ENCODE peak calls at places on chromosomes 5 and 9, in seven cellular contexts. O, U, D, N, M, V and B are unnamed samples.

GRCh38 chr5:178162481-178162880 is 8.8 kb upstream of the NHP2 start:
- DNase-seq in O (no peak), U (no peak), D (no peak), N (no peak), M (peak), V (peak), B (no peak)

GRCh38 chr5:135069895-135070657 is 36.0 kb upstream of the PITX1 start:
- DNase-seq in O (no peak), U (no peak), D (no peak), N (no peak), M (no peak), V (no peak), B (no peak)

GRCh38 chr5:179293276-179293675 is 52.0 kb downstream of the ADAMTS2 start:
- DNase-seq in O (no peak), U (no peak), D (no peak), N (no peak), M (no peak), V (no peak), B (no peak)

GRCh38 chr9:33162721-33163311 is 4.3 kb downstream of the B4GALT1 start:
- DNase-seq in O (no peak), U (peak), D (peak), N (peak), M (no peak), V (peak), B (no peak)

GRCh38 chr5:161432798-161433197 is 113.7 kb downstream of the GABRB2 start:
- DNase-seq in O (no peak), U (no peak), D (no peak), N (no peak), M (no peak), V (no peak), B (no peak)

GRCh38 chr5:143693691-143694252 is 118.2 kb upstream of the HMHB1 start:
- DNase-seq in O (no peak), U (no peak), D (no peak), N (no peak), M (no peak), V (no peak), B (peak)

GRCh38 chr5:33612386-33612785 is 171.6 kb downstream of the TARS1 start:
- DNase-seq in O (no peak), U (no peak), D (peak), N (peak), M (no peak), V (no peak), B (no peak)

GRCh38 chr9:78132688-78133033 is 101.0 kb upstream of the GNAQ start:
- DNase-seq in O (no peak), U (no peak), D (peak), N (peak), M (no peak), V (no peak), B (no peak)

GRCh38 chr5:83721878-83722779 is 1.5 kb upstream of the HAPLN1 start:
- DNase-seq in O (peak), U (peak), D (peak), N (peak), M (peak), V (peak), B (peak)

GRCh38 chr9:105146677-105147076 is 97.8 kb upstream of the SLC44A1 start:
- DNase-seq in O (no peak), U (no peak), D (no peak), N (no peak), M (no peak), V (no peak), B (no peak)

GRCh38 chr9:86764230-86765039 is 182.9 kb downstream of the GAS1 start:
- DNase-seq in O (no peak), U (no peak), D (no peak), N (no peak), M (no peak), V (peak), B (no peak)

GRCh38 chr9:127140842-127141675 is 18.6 kb upstream of the ANGPTL2 start:
- DNase-seq in O (no peak), U (no peak), D (no peak), N (no peak), M (no peak), V (no peak), B (no peak)

GRCh38 chr9:27157736-27158135 is 48.7 kb downstream of the TEK start:
- DNase-seq in O (no peak), U (no peak), D (no peak), N (no peak), M (peak), V (no peak), B (no peak)

GRCh38 chr5:53080271-53080670 is 29.3 kb downstream of the MOCS2 start:
- DNase-seq in O (no peak), U (no peak), D (no peak), N (no peak), M (no peak), V (no peak), B (no peak)

GRCh38 chr9:127758843-127759242 is 19.6 kb downstream of the SH2D3C start:
- DNase-seq in O (no peak), U (no peak), D (no peak), N (no peak), M (no peak), V (no peak), B (no peak)

GRCh38 chr5:59146729-59147128 is 563.9 kb downstream of the RAB3C start:
- DNase-seq in O (no peak), U (no peak), D (no peak), N (no peak), M (no peak), V (no peak), B (no peak)

GRCh38 chr5:87524217-87524616 is 111.5 kb upstream of the CCNH start:
- DNase-seq in O (no peak), U (no peak), D (no peak), N (no peak), M (no peak), V (peak), B (peak)

GRCh38 chr5:74612059-74612458 is 28.5 kb downstream of the ENC1 start:
- DNase-seq in O (no peak), U (no peak), D (no peak), N (no peak), M (no peak), V (peak), B (no peak)

GRCh38 chr5:42991477-42992034 is 48.6 kb downstream of the ANXA2R start:
- DNase-seq in O (no peak), U (no peak), D (no peak), N (peak), M (peak), V (no peak), B (peak)

GRCh38 chr9:127589955-127590370 is 22.1 kb upstream of the STXBP1 start:
- DNase-seq in O (peak), U (peak), D (peak), N (peak), M (peak), V (peak), B (peak)

GRCh38 chr5:103397996-103398581 is 139.5 kb downstream of the MACIR start:
- DNase-seq in O (no peak), U (no peak), D (peak), N (no peak), M (no peak), V (peak), B (no peak)

GRCh38 chr9:79026311-79026710 is 545.5 kb upstream of the TLE4 start:
- DNase-seq in O (no peak), U (no peak), D (no peak), N (no peak), M (no peak), V (peak), B (no peak)

GRCh38 chr5:64971538-64971937 is 202.8 kb downstream of the CWC27 start:
- DNase-seq in O (no peak), U (no peak), D (no peak), N (peak), M (no peak), V (no peak), B (no peak)

GRCh38 chr5:2149196-2149541 is 266.4 kb upstream of the IRX4 start:
- DNase-seq in O (peak), U (peak), D (no peak), N (peak), M (peak), V (peak), B (peak)

GRCh38 chr5:93236807-93237421 is 344.1 kb downstream of the NR2F1-AS1 start:
- DNase-seq in O (no peak), U (no peak), D (no peak), N (peak), M (no peak), V (peak), B (no peak)

GRCh38 chr9:79684711-79685575 is 113.2 kb downstream of the TLE4 start:
- DNase-seq in O (no peak), U (no peak), D (peak), N (peak), M (no peak), V (peak), B (no peak)

GRCh38 chr5:14032944-14033343 is 88.5 kb upstream of the DNAH5 start:
- DNase-seq in O (no peak), U (no peak), D (peak), N (no peak), M (no peak), V (no peak), B (no peak)

GRCh38 chr5:107067391-107067790 is 603.3 kb downstream of the EFNA5 start:
- DNase-seq in O (no peak), U (no peak), D (peak), N (no peak), M (peak), V (no peak), B (no peak)

GRCh38 chr5:109945097-109945678 is 255.5 kb downstream of the MAN2A1 start:
- DNase-seq in O (no peak), U (peak), D (no peak), N (no peak), M (no peak), V (peak), B (no peak)

GRCh38 chr9:105438136-105438839 is 9.5 kb upstream of the FSD1L start:
- DNase-seq in O (no peak), U (no peak), D (peak), N (peak), M (no peak), V (no peak), B (no peak)

GRCh38 chr5:172600571-172600970 is 40.5 kb upstream of the NEURL1B start:
- DNase-seq in O (no peak), U (no peak), D (no peak), N (no peak), M (peak), V (no peak), B (no peak)

GRCh38 chr5:173804579-173804978 is 83.6 kb upstream of the CPEB4 start:
- DNase-seq in O (no peak), U (no peak), D (no peak), N (no peak), M (no peak), V (no peak), B (no peak)
- H3K4me3 ChIP-seq in O (no peak), U (no peak), D (no peak), N (no peak), M (no peak), V (no peak), B (no peak)

GRCh38 chr9:96138616-96139015 is 163.4 kb downstream of the HSD17B3 start:
- DNase-seq in O (no peak), U (no peak), D (no peak), N (no peak), M (no peak), V (no peak), B (no peak)

GRCh38 chr9:96139592-96140251 is 162.3 kb downstream of the HSD17B3 start:
- DNase-seq in O (no peak), U (no peak), D (peak), N (peak), M (no peak), V (peak), B (no peak)

GRCh38 chr9:96137666-96138429 is 164.1 kb downstream of the HSD17B3 start:
- DNase-seq in O (no peak), U (no peak), D (peak), N (peak), M (peak), V (no peak), B (peak)

GRCh38 chr9:96141666-96142065 is 160.3 kb downstream of the HSD17B3 start:
- DNase-seq in O (no peak), U (no peak), D (no peak), N (peak), M (no peak), V (no peak), B (no peak)

GRCh38 chr9:96140401-96141180 is 161.4 kb downstream of the HSD17B3 start:
- DNase-seq in O (no peak), U (no peak), D (peak), N (peak), M (peak), V (no peak), B (peak)
- H3K9ac ChIP-seq in O (no peak), U (no peak), D (no peak), N (no peak), M (no peak), V (no peak), B (peak)

GRCh38 chr5:159441441-159441840 is 111.2 kb upstream of the IL12B start:
- DNase-seq in O (no peak), U (peak), D (no peak), N (no peak), M (peak), V (no peak), B (peak)

GRCh38 chr5:159440948-159441347 is 110.7 kb upstream of the IL12B start:
- DNase-seq in O (no peak), U (no peak), D (no peak), N (no peak), M (no peak), V (no peak), B (no peak)

GRCh38 chr5:159440235-159440634 is 109.9 kb upstream of the IL12B start:
- DNase-seq in O (no peak), U (no peak), D (no peak), N (no peak), M (peak), V (no peak), B (no peak)

GRCh38 chr5:159444441-159445082 is 114.3 kb upstream of the IL12B start:
- DNase-seq in O (peak), U (peak), D (peak), N (peak), M (peak), V (peak), B (peak)

GRCh38 chr5:159442210-159442850 is 112.0 kb upstream of the IL12B start:
- DNase-seq in O (no peak), U (no peak), D (no peak), N (peak), M (peak), V (no peak), B (peak)
- H3K4me3 ChIP-seq in O (no peak), U (no peak), D (no peak), N (no peak), M (no peak), V (no peak), B (no peak)

DNA sequence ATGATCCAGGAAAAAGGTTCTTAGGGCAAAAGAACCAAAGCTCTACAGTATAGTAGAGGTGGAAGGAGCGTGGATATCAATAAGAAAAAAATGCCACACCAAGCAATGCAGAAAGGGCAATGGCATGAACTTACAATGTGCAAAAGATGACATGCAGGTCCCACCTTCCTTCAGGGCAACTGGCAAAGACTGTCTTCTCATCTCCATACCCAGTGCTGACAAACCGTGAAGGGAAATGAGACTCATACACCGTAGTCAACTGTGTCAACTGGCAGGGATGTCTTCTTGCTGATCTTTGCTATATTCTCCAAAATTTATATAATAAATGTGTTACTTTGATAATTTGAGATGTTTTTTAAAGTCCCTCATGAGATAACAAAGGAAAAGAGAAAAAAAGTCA is 36.0 kb downstream of the MED27 start:
- DNase-seq in O (no peak), U (no peak), D (no peak), N (no peak), M (no peak), V (no peak), B (no peak)
- H3K9ac ChIP-seq in O (no peak), U (no peak), D (no peak), N (no peak), M (no peak), V (no peak), B (no peak)

DNA sequence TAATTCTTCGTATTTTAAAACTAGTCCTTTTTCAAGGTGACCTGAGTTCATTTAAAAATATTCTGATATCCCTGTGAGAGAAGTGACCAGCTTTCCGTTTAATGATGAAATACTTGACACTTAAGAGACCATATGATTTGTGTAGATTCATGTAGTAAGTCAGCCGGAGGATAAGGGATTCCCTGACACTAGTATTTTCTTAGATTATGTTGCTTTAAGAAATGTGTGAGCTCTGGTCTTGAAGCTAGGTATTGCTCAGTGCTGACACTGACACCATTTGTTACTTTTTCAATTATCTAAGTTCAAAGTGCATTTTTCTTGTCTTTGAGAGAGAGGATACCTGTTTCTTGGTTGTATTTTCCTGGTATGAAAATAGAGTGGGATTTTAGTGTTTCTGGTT is 4.2 kb downstream of the NIPBL start:
- DNase-seq in O (no peak), U (no peak), D (no peak), N (no peak), M (no peak), V (no peak), B (peak)
- H3K4me3 ChIP-seq in O (no peak), U (peak), D (peak), N (peak), M (peak), V (no peak), B (no peak)

DNA sequence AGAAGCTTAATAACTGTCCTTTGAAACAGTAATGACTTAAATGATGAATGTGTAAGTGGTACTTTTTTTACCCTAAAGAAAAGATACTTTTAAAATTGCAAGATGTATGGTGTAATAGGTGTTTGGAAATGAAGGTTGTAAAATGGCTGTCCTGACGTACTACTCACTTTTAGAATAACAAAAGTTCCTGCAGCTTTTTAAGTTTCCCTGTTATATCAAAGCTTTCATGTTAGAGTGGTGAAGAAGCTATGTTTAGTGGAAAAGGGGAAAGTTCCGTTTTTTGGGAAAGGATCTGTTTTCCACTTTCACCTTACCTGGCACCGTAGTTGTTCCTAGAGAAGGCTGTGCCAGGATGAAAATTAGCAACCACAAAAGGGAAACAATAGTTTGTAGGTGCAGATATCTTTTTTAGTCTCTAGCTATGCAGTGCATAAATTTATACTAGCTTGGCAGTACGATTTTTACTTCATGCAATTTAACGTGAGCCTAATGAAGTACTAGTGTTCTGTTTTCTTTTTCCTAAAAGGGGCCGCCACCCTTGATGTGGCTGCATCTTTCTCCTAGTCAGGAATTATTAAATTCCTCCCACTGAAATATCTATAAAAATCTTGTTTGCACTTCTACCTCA is 1.3 kb downstream of the TNPO1 start:
- DNase-seq in O (no peak), U (no peak), D (peak), N (no peak), M (no peak), V (peak), B (no peak)
- H3K9ac ChIP-seq in O (no peak), U (peak), D (peak), N (peak), M (peak), V (no peak), B (peak)

GRCh38 chr9:133738806-133739150 is 626 bp upstream of the SARDH start:
- DNase-seq in O (no peak), U (no peak), D (no peak), N (no peak), M (no peak), V (no peak), B (no peak)

GRCh38 chr9:133737071-133737773 is 930 bp downstream of the SARDH start:
- DNase-seq in O (no peak), U (no peak), D (no peak), N (no peak), M (no peak), V (no peak), B (no peak)

GRCh38 chr9:133735894-133736293 is 2.3 kb downstream of the SARDH start:
- DNase-seq in O (no peak), U (no peak), D (no peak), N (no peak), M (no peak), V (no peak), B (no peak)

GRCh38 chr9:133738039-133738805 is at the start of gene SARDH:
- DNase-seq in O (peak), U (peak), D (peak), N (peak), M (peak), V (peak), B (peak)

GRCh38 chr9:133737774-133738038 is 446 bp downstream of the SARDH start:
- DNase-seq in O (no peak), U (no peak), D (no peak), N (no peak), M (no peak), V (no peak), B (no peak)
- H3K4me3 ChIP-seq in O (peak), U (peak), D (no peak), N (peak), M (peak), V (peak), B (no peak)

GRCh38 chr9:90188656-90189055 is 454.0 kb downstream of the DIRAS2 start:
- DNase-seq in O (no peak), U (no peak), D (no peak), N (no peak), M (no peak), V (no peak), B (no peak)
- H3K9ac ChIP-seq in O (no peak), U (no peak), D (no peak), N (no peak), M (no peak), V (no peak), B (no peak)

DNA sequence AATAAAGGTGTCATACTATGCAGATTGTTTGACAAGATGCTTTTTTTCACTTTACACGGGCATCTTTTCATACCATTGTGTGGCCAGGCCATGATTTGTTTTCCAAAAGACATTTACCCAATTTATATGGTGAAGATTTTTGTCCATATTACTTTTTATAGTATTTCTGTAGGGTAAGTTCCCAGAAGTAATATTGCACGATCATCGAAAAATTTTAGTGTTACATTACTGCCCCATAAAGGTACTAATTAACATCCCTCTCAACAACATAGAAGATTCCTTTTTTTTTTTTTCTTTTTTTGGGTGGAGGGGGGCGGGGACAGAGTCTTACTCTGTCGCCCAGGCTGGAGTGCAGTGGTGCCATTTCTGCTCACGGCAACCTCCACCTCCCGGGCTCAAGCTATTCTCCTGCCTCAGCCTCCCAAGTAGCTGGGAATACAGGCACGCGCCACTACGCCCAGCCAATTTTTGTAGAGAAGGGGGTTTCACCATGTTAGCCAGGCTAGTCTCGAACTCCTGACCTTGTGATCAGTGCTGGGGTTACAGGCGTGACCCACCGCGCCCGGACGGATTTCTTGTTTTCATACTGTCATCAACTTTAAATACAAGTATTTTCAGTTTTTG is 1.2 kb upstream of the ROPN1L start:
- DNase-seq in O (no peak), U (no peak), D (no peak), N (no peak), M (no peak), V (no peak), B (no peak)
- H3K4me3 ChIP-seq in O (no peak), U (peak), D (peak), N (peak), M (peak), V (no peak), B (no peak)